ENCODE peak calls at places on chromosomes 6 and 20, in four cellular contexts. R is SK-N-SH, Y is GM12878, V is K562. N is an unnamed sample.

GRCh38 chr20:48975955-48976354 is 54.4 kb downstream of the ARFGEF2 start:
- DNase-seq in R (no peak), Y (no peak), V (no peak), N (no peak)

GRCh38 chr6:27452496-27452897 is 20.4 kb downstream of the ZNF184 start:
- DNase-seq in R (no peak), Y (no peak), V (no peak), N (no peak)

GRCh38 chr6:136609878-136610706 is 59.9 kb upstream of the MAP7 start:
- DNase-seq in R (no peak), Y (no peak), V (peak), N (peak)

GRCh38 chr6:87277123-87277522 is 45.3 kb upstream of the SMIM8 start:
- DNase-seq in R (peak), Y (no peak), V (peak), N (peak)

GRCh38 chr6:44054635-44055559 is 72.4 kb downstream of the MRPL14 start:
- DNase-seq in R (peak), Y (no peak), V (no peak), N (no peak)

GRCh38 chr6:154298297-154298696 is 58.3 kb downstream of the IPCEF1 start:
- DNase-seq in R (no peak), Y (peak), V (no peak), N (peak)

GRCh38 chr20:32737371-32738223 is 5.7 kb downstream of the COMMD7 start:
- DNase-seq in R (no peak), Y (no peak), V (no peak), N (no peak)

GRCh38 chr20:33666293-33667244 is at the start of gene ACTL10:
- DNase-seq in R (peak), Y (peak), V (peak), N (no peak)

DNA sequence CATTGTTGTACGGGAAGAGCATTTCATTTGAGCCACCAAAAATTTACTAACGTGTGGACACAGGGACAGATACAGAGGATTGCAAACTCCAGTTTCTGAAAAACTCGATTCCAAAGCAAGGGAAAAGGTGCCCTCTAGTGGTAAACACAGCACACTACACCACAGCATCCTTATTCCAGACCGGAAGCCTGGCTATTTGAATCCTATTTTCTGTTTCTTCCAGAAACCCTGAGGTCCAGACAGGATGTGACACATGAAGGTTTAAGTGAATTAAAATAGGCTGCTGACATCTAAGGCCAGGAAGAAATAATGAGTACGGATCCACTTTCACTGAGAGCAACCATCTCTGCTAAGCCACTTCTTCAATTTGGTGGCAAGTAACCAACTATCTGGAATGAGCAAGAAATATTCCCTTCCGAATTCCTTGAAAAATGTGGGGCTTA is 31.8 kb upstream of the GMPR start:
- DNase-seq in R (peak), Y (no peak), V (peak), N (peak)
- TF ChIP-seq USF2 in R (no peak), Y (no peak), V (no peak), N (no peak)

GRCh38 chr20:25053207-25054132 is 4.5 kb downstream of the ACSS1 start:
- DNase-seq in R (no peak), Y (no peak), V (no peak), N (no peak)

GRCh38 chr20:25052255-25053206 is 5.4 kb downstream of the ACSS1 start:
- DNase-seq in R (no peak), Y (no peak), V (no peak), N (no peak)

GRCh38 chr20:25055711-25056492 is 2.0 kb downstream of the ACSS1 start:
- DNase-seq in R (no peak), Y (no peak), V (peak), N (no peak)

GRCh38 chr20:25054995-25055629 is 2.8 kb downstream of the ACSS1 start:
- DNase-seq in R (no peak), Y (no peak), V (no peak), N (peak)

GRCh38 chr20:25054133-25054820 is 3.7 kb downstream of the ACSS1 start:
- DNase-seq in R (no peak), Y (no peak), V (no peak), N (peak)
- TF ChIP-seq RFX5 in R (no peak), Y (no peak), V (no peak), N (no peak)

GRCh38 chr6:170223718-170224693 is 66.9 kb downstream of the DLL1 start:
- DNase-seq in R (peak), Y (no peak), V (no peak), N (no peak)

GRCh38 chr6:170224694-170225660 is 65.9 kb downstream of the DLL1 start:
- DNase-seq in R (no peak), Y (no peak), V (no peak), N (no peak)

GRCh38 chr6:170222498-170223471 is 68.1 kb downstream of the DLL1 start:
- DNase-seq in R (peak), Y (no peak), V (no peak), N (no peak)

GRCh38 chr6:170221753-170222400 is 69.0 kb downstream of the DLL1 start:
- DNase-seq in R (peak), Y (no peak), V (no peak), N (no peak)

GRCh38 chr6:170221052-170221752 is 69.7 kb downstream of the DLL1 start:
- DNase-seq in R (peak), Y (no peak), V (no peak), N (no peak)
- TF ChIP-seq NFIC in R (no peak), Y (no peak), V (no peak), N (no peak)

GRCh38 chr20:63578224-63579016 is 4.4 kb upstream of the HELZ2 start:
- DNase-seq in R (no peak), Y (no peak), V (no peak), N (no peak)

GRCh38 chr20:63582382-63583063 is 8.5 kb upstream of the HELZ2 start:
- DNase-seq in R (no peak), Y (no peak), V (no peak), N (no peak)

GRCh38 chr20:63579017-63579705 is 5.1 kb upstream of the HELZ2 start:
- DNase-seq in R (no peak), Y (no peak), V (no peak), N (no peak)

GRCh38 chr20:63577317-63577894 is 3.4 kb upstream of the HELZ2 start:
- DNase-seq in R (peak), Y (no peak), V (no peak), N (no peak)

GRCh38 chr20:63580796-63581461 is 6.9 kb upstream of the HELZ2 start:
- DNase-seq in R (peak), Y (no peak), V (peak), N (peak)
- TF ChIP-seq USF2 in R (no peak), Y (no peak), V (no peak), N (no peak)

GRCh38 chr6:163715846-163716245 is 301.3 kb downstream of the QKI start:
- DNase-seq in R (no peak), Y (no peak), V (no peak), N (no peak)

GRCh38 chr6:163718537-163718936 is 304.0 kb downstream of the QKI start:
- DNase-seq in R (no peak), Y (no peak), V (no peak), N (no peak)

GRCh38 chr6:163717106-163717764 is 302.7 kb downstream of the QKI start:
- DNase-seq in R (no peak), Y (no peak), V (no peak), N (no peak)

GRCh38 chr6:163719028-163719742 is 304.7 kb downstream of the QKI start:
- DNase-seq in R (peak), Y (no peak), V (no peak), N (no peak)

DNA sequence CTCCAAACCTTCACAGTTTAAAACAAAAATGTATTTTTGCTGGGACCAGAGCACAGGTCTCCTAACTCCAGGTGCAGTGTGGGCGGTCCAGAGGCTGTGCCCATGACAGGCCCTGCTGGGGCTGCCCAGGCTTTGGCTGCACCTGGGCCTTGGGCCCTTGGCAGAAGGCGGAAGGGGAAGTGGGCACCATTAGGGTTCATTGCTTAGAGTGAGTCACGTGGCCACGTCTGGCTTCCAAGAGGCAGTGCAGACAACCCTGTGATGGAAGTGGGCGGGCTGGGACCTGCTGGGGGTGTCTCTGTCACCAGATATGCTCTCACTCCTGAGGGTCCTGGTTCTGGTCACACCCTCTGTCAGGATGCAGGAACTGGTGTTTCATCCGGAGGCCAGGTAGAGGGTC is 302.2 kb downstream of the QKI start:
- DNase-seq in R (no peak), Y (no peak), V (no peak), N (no peak)
- TF ChIP-seq RFX5 in R (no peak), Y (no peak), V (no peak), N (no peak)

DNA sequence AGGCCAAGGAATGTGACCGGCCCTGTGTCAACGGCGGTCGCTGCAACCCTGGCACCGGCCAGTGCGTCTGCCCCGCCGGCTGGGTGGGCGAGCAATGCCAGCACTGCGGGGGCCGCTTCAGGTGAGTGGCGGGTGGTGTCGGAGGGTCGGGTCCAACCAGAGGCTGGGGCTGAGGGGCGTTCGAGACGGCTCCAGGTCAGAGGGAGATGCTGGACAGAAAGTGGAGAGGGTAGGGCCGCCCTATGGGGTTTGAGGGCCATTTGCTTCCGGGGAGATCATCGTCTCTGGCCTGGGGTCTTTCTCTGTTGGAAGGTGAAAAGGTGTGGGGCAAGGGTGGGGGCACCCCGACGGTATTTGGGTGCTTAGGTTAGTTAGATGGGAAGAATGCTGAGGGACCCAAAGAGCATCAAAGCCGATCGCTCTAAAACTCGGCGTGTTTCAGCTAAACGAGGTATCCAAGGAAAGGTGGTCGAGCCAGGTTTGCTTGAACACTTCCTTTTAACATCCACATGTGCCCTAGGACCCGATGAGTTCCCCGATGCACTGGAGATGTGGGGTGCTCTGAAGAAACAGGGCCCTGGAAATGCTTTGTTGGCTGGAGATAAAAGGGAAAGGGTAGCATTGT is 691 bp downstream of the ATRN start:
- DNase-seq in R (peak), Y (no peak), V (no peak), N (no peak)
- TF ChIP-seq NFIC in R (no peak), Y (no peak), V (no peak), N (no peak)

N was measured in HepG2.